ENCODE peak calls at places on chromosomes 4 and X, in seven cellular contexts. X is K562; O is kidney; D is CD4-positive, CD25-positive, alpha-beta regulatory T cell; Y is HCT116; E is psoas muscle; I is brain microvascular endothelial cell. Q is an unnamed sample.

GRCh38 chr4:34422472-34422871 is 1821.8 kb downstream of the ARAP2 start:
- DNase-seq in D (no peak), I (no peak), E (no peak), Y (no peak), X (no peak), O (no peak), Q (no peak)

GRCh38 chr4:14234330-14234729 is 606.8 kb upstream of the BOD1L1 start:
- DNase-seq in O (no peak), D (no peak), Y (no peak), E (no peak), I (no peak), X (no peak), Q (peak)

GRCh38 chrX:154793084-154793483 is 12.2 kb downstream of the MPP1 start:
- DNase-seq in E (no peak), Y (no peak), O (no peak), D (no peak), I (no peak), X (no peak), Q (no peak)

GRCh38 chrX:70062961-70063550 is 799 bp downstream of the OTUD6A start:
- DNase-seq in Y (no peak), E (no peak), X (no peak), D (no peak), I (no peak), O (no peak), Q (no peak)

GRCh38 chr4:68877555-68877954 is 61.8 kb downstream of the UGT2B10 start:
- DNase-seq in E (no peak), O (no peak), D (no peak), Y (no peak), I (no peak), X (no peak), Q (no peak)

GRCh38 chrX:139691493-139691842 is 16.5 kb downstream of the MCF2 start:
- DNase-seq in X (no peak), O (no peak), Y (no peak), E (no peak), D (no peak), I (no peak), Q (no peak)

GRCh38 chrX:130173190-130173895 is 1.6 kb downstream of the RAB33A start:
- DNase-seq in X (peak), O (peak), E (peak), Y (no peak), D (peak), I (peak), Q (no peak)

GRCh38 chr4:101337688-101338087 is 9.6 kb downstream of the PPP3CA start:
- DNase-seq in O (no peak), X (no peak), E (no peak), D (no peak), Y (no peak), I (peak), Q (peak)

GRCh38 chrX:9643807-9644206 is 121.8 kb downstream of the GPR143 start:
- DNase-seq in D (no peak), E (no peak), Y (no peak), I (no peak), X (no peak), O (no peak), Q (no peak)

GRCh38 chrX:23525531-23525930 is 141.8 kb upstream of the PRDX4 start:
- DNase-seq in X (no peak), D (no peak), Y (no peak), O (no peak), E (no peak), I (no peak), Q (peak)

GRCh38 chrX:123884809-123885408 is 25.1 kb downstream of the XIAP start:
- DNase-seq in Y (no peak), I (peak), E (no peak), D (peak), X (peak), O (no peak), Q (no peak)

GRCh38 chr4:135244605-135245146 is 1043.1 kb upstream of the PABPC4L start:
- DNase-seq in Y (no peak), O (no peak), X (no peak), I (no peak), E (no peak), D (no peak), Q (no peak)

GRCh38 chrX:120242807-120243206 is 7.8 kb upstream of the ZBTB33 start:
- DNase-seq in D (no peak), O (no peak), Y (no peak), E (no peak), X (peak), I (no peak), Q (no peak)

GRCh38 chrX:138710311-138710791 is 1.2 kb downstream of the FGF13 start:
- DNase-seq in I (no peak), E (peak), O (peak), X (no peak), Y (no peak), D (no peak), Q (no peak)

GRCh38 chr4:101790521-101791188 is at the start of gene BANK1:
- DNase-seq in I (no peak), Y (peak), O (peak), X (no peak), D (no peak), E (peak), Q (no peak)

GRCh38 chr4:25792200-25792791 is 70.5 kb downstream of the SEL1L3 start:
- DNase-seq in D (no peak), O (no peak), Y (peak), I (no peak), X (peak), E (no peak), Q (no peak)

GRCh38 chr4:15918484-15919129 is 19.9 kb downstream of the FGFBP1 start:
- DNase-seq in X (no peak), E (no peak), D (no peak), Y (no peak), O (no peak), I (no peak), Q (no peak)

GRCh38 chr4:15784959-15785634 is 7.0 kb downstream of the CD38 start:
- DNase-seq in X (no peak), Y (no peak), I (no peak), D (no peak), O (no peak), E (no peak), Q (no peak)

GRCh38 chr4:108527729-108528128 is 92.6 kb upstream of the RPL34 start:
- DNase-seq in X (no peak), O (no peak), E (no peak), I (no peak), D (peak), Y (no peak), Q (no peak)

GRCh38 chr4:184514121-184514988 is 40.0 kb upstream of the IRF2 start:
- DNase-seq in O (peak), D (no peak), I (peak), Y (no peak), E (peak), X (peak), Q (no peak)

GRCh38 chr4:8502836-8503585 is 62.4 kb downstream of the TRMT44 start:
- DNase-seq in O (no peak), I (no peak), Y (no peak), X (no peak), E (no peak), D (no peak), Q (no peak)

GRCh38 chr4:104064650-104065577 is 345.1 kb upstream of the TACR3 start:
- DNase-seq in Y (peak), X (peak), E (no peak), D (no peak), O (no peak), I (peak), Q (no peak)

GRCh38 chr4:8238061-8238511 is 31.5 kb upstream of the HTRA3 start:
- DNase-seq in O (no peak), I (no peak), D (no peak), Y (no peak), X (no peak), E (no peak), Q (peak)

GRCh38 chrX:9859711-9860555 is 73.7 kb downstream of the SHROOM2 start:
- DNase-seq in X (no peak), Y (no peak), O (no peak), E (no peak), I (peak), D (no peak), Q (no peak)

GRCh38 chr4:186942745-186943606 is 219.3 kb upstream of the FAT1 start:
- DNase-seq in I (no peak), E (no peak), D (no peak), X (no peak), O (peak), Y (no peak), Q (no peak)

GRCh38 chr4:131441004-131441688 is 1707.9 kb upstream of the PCDH10 start:
- DNase-seq in E (no peak), O (peak), I (no peak), X (no peak), Y (no peak), D (no peak), Q (no peak)

GRCh38 chrX:120251471-120252011 is 929 bp downstream of the ZBTB33 start:
- DNase-seq in E (peak), O (no peak), Y (no peak), X (peak), I (no peak), D (peak), Q (no peak)

GRCh38 chr4:149296503-149296902 is 519.1 kb downstream of the IQCM start:
- DNase-seq in Y (no peak), I (no peak), X (no peak), E (no peak), D (no peak), O (no peak), Q (no peak)

GRCh38 chr4:186347743-186348142 is 81.8 kb downstream of the F11 start:
- DNase-seq in D (no peak), X (no peak), Y (no peak), O (no peak), E (no peak), I (no peak), Q (no peak)

GRCh38 chr4:176321589-176321988 is 1.8 kb downstream of the SPCS3 start:
- DNase-seq in I (no peak), O (no peak), D (no peak), E (no peak), Y (no peak), X (no peak), Q (no peak)

GRCh38 chr4:16294455-16294854 is 68.2 kb upstream of the TAPT1 start:
- DNase-seq in Y (no peak), O (no peak), I (peak), D (no peak), E (no peak), X (no peak), Q (peak)

GRCh38 chr4:90950385-90950841 is 823.2 kb downstream of the CCSER1 start:
- DNase-seq in D (no peak), E (no peak), I (no peak), X (no peak), O (no peak), Y (no peak), Q (peak)

GRCh38 chrX:14398725-14399124 is 130.6 kb upstream of the GLRA2 start:
- DNase-seq in O (no peak), Y (no peak), E (no peak), I (no peak), D (no peak), X (no peak), Q (peak)
- H3K27ac ChIP-seq in O (no peak), Y (no peak), E (no peak), I (no peak), D (no peak), X (no peak), Q (peak)

GRCh38 chrX:66163849-66164401 is at the start of gene HEPH:
- DNase-seq in D (no peak), O (no peak), I (no peak), X (peak), Y (no peak), E (no peak), Q (no peak)

GRCh38 chrX:66164470-66164869 is 423 bp downstream of the HEPH start:
- DNase-seq in O (no peak), E (no peak), D (no peak), I (no peak), Y (no peak), X (no peak), Q (no peak)

GRCh38 chrX:66164931-66165330 is 884 bp downstream of the HEPH start:
- DNase-seq in E (no peak), X (no peak), Y (no peak), I (no peak), O (no peak), D (no peak), Q (no peak)

GRCh38 chrX:66162331-66162822 is 1.7 kb upstream of the HEPH start:
- DNase-seq in X (peak), I (no peak), O (no peak), D (no peak), Y (no peak), E (no peak), Q (peak)

DNA sequence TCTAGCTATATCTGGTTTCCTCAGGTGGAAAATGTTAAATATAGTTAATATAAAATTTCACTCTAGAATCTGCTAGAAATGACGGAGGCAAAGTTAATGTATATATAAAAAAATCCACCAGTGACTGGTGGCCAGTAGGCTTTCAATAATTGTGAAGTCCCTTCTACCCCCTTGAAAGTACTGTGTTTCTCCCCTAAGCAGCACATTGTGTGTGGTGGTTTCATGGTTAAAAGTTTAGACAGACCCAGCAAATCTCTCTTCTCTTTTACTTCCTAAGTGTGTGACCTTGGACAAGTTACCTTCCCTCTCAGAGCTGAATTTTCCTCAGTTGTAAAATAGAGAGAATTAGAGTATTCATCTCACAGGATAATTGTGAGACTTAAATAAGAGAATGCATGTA is 600 bp upstream of the HEPH start:
- DNase-seq in D (no peak), Y (no peak), I (no peak), E (no peak), O (no peak), X (no peak), Q (no peak)
- H3K27ac ChIP-seq in D (no peak), Y (no peak), I (no peak), E (no peak), O (no peak), X (peak), Q (no peak)

GRCh38 chr4:154124539-154125255 is 335.8 kb upstream of the SFRP2 start:
- DNase-seq in I (peak), Y (peak), E (no peak), D (no peak), O (no peak), X (no peak), Q (peak)
- H3K27ac ChIP-seq in I (peak), Y (no peak), E (no peak), D (no peak), O (no peak), X (no peak), Q (peak)

DNA sequence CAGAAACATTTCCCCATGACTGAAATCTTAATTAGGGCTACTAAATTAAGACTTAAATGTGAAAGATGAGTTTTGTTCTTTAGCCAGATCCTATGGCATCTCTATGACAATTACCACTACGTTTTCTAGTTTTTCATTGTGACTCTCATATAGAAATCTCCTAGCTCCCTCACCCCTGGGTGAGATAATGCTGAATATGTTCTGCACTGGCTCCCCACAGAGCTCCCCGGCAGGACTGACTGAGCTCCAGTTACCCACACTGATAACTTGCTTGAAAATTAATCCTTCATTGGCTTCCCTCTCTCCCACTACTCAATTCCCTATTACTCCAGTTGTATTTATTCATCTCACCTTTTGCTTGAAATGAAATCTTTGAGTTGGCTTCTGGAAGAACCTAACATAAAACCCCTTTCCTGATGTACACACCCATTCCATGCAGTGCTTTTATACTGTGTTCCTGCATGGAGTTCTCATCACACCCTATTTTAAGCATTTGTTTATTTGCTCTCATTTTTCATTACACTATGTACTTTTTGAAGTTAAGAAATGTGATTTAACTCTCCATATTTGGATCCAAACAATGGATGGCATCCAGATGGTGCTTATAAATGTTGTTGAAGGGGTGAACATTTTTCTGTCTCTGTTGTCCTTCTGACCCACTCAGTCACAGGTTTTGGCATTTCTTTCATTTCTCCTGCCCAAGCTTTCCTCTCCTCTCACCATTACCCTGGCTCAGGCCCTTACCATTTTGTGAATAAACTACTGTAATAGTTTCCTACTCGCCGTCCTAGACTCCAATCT is 623.4 kb downstream of the SPRY1 start:
- DNase-seq in O (no peak), D (no peak), Y (no peak), I (peak), X (no peak), E (no peak), Q (no peak)
- H3K27ac ChIP-seq in O (no peak), D (no peak), Y (no peak), I (no peak), X (no peak), E (peak), Q (no peak)